ENCODE peak calls at places on chromosomes 2 and 18, in ten cellular contexts. I is body of pancreas, C is A673, W is astrocyte of the spinal cord, D is hepatocyte, K is psoas muscle, N is A549, F is adipocyte, P is aorta, U is skeletal muscle cell. T is an unnamed sample.

GRCh38 chr2:34104601-34105000 is 505.5 kb upstream of the FAM98A start:
- DNase-seq in I (no peak), C (no peak), W (no peak), D (no peak), K (no peak), N (no peak), F (peak), P (no peak), U (no peak), T (no peak)

GRCh38 chr2:3780477-3781402 is 77.4 kb downstream of the DCDC2C start:
- DNase-seq in I (peak), C (peak), W (peak), D (peak), K (peak), N (peak), F (peak), P (peak), U (peak), T (peak)

GRCh38 chr2:170092475-170092874 is 85.5 kb upstream of the MYO3B start:
- DNase-seq in I (no peak), C (no peak), W (no peak), D (no peak), K (no peak), N (no peak), F (no peak), P (no peak), U (no peak), T (no peak)

GRCh38 chr2:3287896-3288295 is 89.7 kb downstream of the EIPR1 start:
- DNase-seq in I (no peak), C (no peak), W (no peak), D (no peak), K (no peak), N (no peak), F (no peak), P (no peak), U (no peak), T (no peak)

GRCh38 chr2:226911932-226912331 is 76.1 kb downstream of the RHBDD1 start:
- DNase-seq in I (no peak), C (no peak), W (peak), D (no peak), K (no peak), N (no peak), F (no peak), P (no peak), U (peak), T (no peak)

GRCh38 chr2:42169869-42170465 is 814 bp downstream of the EML4 start:
- DNase-seq in I (no peak), C (peak), W (peak), D (no peak), K (no peak), N (no peak), F (peak), P (no peak), U (no peak), T (no peak)

GRCh38 chr2:32947484-32948143 is 861 bp downstream of the LTBP1 start:
- DNase-seq in I (peak), C (peak), W (peak), D (peak), K (peak), N (peak), F (peak), P (peak), U (no peak), T (peak)

GRCh38 chr2:173651891-173652290 is 297.2 kb downstream of the CDCA7 start:
- DNase-seq in I (no peak), C (no peak), W (no peak), D (no peak), K (no peak), N (no peak), F (no peak), P (no peak), U (no peak), T (no peak)

GRCh38 chr2:59015027-59015426 is 773.9 kb upstream of the FANCL start:
- DNase-seq in I (no peak), C (no peak), W (no peak), D (no peak), K (no peak), N (no peak), F (no peak), P (no peak), U (no peak), T (no peak)

GRCh38 chr2:100603945-100604633 is 41.3 kb downstream of the PDCL3 start:
- DNase-seq in I (no peak), C (peak), W (peak), D (no peak), K (no peak), N (no peak), F (peak), P (no peak), U (no peak), T (no peak)

GRCh38 chr2:201837824-201838340 is 31.5 kb downstream of the CDK15 start:
- DNase-seq in I (no peak), C (peak), W (no peak), D (no peak), K (no peak), N (no peak), F (no peak), P (no peak), U (no peak), T (no peak)

GRCh38 chr2:60958800-60959199 is 58.7 kb upstream of the PEX13 start:
- DNase-seq in I (no peak), C (no peak), W (peak), D (peak), K (no peak), N (peak), F (peak), P (no peak), U (peak), T (no peak)

GRCh38 chr2:215994901-215995300 is 18.4 kb downstream of the MREG start:
- DNase-seq in I (no peak), C (no peak), W (peak), D (no peak), K (no peak), N (no peak), F (peak), P (no peak), U (no peak), T (no peak)

GRCh38 chr2:159064446-159065301 is 96.2 kb downstream of the TANC1 start:
- DNase-seq in I (no peak), C (peak), W (peak), D (no peak), K (no peak), N (no peak), F (peak), P (no peak), U (peak), T (no peak)

GRCh38 chr2:167480232-167480985 is 592.1 kb downstream of the XIRP2 start:
- DNase-seq in I (no peak), C (peak), W (no peak), D (no peak), K (no peak), N (no peak), F (no peak), P (no peak), U (no peak), T (no peak)

GRCh38 chr18:51279367-51279984 is 82.0 kb upstream of the MEX3C start:
- DNase-seq in I (no peak), C (no peak), W (no peak), D (peak), K (no peak), N (no peak), F (no peak), P (no peak), U (no peak), T (no peak)

GRCh38 chr18:6022840-6023239 is 127.5 kb upstream of the TMEM200C start:
- DNase-seq in I (no peak), C (no peak), W (peak), D (no peak), K (no peak), N (no peak), F (no peak), P (no peak), U (peak), T (no peak)

DNA sequence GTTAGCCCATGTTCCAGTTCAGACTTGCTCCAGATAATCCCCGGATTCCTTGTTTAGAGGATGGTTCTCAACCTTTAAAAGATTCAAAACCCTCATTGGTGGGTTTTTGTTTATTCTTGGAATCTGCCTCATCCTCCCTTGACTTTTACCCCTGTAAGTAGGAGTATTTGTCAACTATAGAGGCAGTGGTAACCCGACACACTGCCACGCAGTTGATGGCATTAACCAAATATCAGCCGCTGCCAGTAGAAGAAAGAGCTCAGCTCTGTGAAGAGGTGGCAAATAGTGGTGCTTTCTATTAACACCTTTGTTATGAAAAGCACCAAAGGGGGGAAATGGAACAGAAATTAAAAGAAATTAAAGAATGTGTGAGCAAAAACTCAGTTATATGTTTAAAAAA is 40.4 kb upstream of the SELENOI start:
- DNase-seq in I (no peak), C (no peak), W (no peak), D (no peak), K (no peak), N (no peak), F (no peak), P (no peak), U (no peak), T (no peak)
- H3K4me3 ChIP-seq in I (no peak), C (no peak), W (no peak), D (no peak), K (no peak), N (no peak), F (peak), P (no peak), U (no peak), T (no peak)

DNA sequence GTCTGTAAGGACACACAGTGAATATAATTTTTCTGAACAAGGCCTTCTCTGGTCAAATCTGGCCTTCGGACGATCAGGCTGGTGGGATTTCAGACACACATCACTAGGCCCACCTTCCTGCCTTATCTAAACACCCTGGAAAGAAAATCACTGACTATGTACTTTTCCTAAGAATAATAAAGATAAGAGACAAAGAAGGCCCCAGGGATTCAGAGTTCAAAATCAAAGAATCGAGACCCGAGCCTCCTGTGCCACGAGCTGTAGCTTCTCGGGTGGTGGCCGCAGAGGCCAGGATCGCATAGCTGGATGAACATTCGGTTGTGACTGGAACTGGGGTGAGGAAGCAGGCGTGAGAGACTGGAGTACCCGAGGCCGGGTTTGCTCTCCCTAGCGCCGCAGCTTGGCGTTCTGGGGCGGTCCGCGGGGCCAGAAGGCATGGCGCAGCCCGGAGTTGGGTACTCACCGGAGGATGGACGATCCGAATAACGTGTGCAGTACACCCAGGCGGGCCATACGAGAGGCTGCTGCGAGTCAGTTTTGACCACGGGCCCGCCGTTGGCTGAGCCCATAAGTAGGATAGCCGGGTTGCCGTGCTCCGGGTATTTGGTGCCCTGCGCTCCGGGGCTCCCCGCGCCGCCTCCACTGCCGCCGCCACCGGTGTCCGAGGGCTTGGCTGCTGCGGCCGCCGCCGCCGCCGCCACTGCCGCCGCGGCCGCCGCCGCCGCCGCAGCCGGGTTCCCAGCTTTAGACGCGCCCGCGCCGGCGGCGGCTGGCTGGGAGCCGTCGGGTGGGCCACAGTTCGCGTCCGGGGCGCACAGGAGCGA is 1.4 kb downstream of the EN1 start:
- DNase-seq in I (no peak), C (no peak), W (no peak), D (no peak), K (peak), N (no peak), F (no peak), P (no peak), U (no peak), T (no peak)
- H3K4me3 ChIP-seq in I (no peak), C (peak), W (peak), D (no peak), K (peak), N (peak), F (peak), P (no peak), U (peak), T (no peak)

GRCh38 chr2:17242813-17243485 is 275.3 kb downstream of the RAD51AP2 start:
- DNase-seq in I (no peak), C (peak), W (no peak), D (no peak), K (no peak), N (no peak), F (no peak), P (no peak), U (no peak), T (no peak)
- H3K4me3 ChIP-seq in I (no peak), C (no peak), W (no peak), D (no peak), K (no peak), N (no peak), F (no peak), P (no peak), U (no peak), T (no peak)

DNA sequence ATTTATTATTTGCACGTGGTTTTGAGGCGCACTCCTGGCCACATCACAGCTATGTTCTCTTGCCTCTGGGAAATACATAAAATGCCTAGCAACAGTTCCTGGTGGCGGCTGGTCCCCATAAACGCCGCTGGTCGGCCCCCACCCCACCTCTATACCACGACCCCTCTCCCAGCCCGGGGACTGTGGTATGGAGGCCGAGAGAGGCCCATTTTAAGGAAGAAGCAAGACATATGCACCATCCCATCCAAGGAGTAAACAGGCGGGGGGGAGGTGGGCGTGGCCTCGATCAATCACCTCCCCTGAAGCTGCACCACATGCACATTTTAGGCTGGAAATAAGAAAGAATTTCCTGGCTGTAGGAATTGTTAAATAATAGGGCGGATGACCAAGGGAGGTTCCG is 82.6 kb downstream of the BCL2 start:
- DNase-seq in I (no peak), C (no peak), W (no peak), D (no peak), K (peak), N (no peak), F (no peak), P (peak), U (no peak), T (no peak)
- H3K4me3 ChIP-seq in I (no peak), C (no peak), W (no peak), D (no peak), K (peak), N (no peak), F (peak), P (no peak), U (no peak), T (no peak)

GRCh38 chr2:189137519-189137918 is 42.0 kb downstream of the COL5A2 start:
- DNase-seq in I (no peak), C (no peak), W (no peak), D (no peak), K (no peak), N (no peak), F (no peak), P (no peak), U (no peak), T (no peak)
- H3K4me3 ChIP-seq in I (no peak), C (no peak), W (no peak), D (no peak), K (no peak), N (no peak), F (no peak), P (no peak), U (no peak), T (no peak)

GRCh38 chr18:37252854-37253396 is 312.7 kb downstream of the CELF4 start:
- DNase-seq in I (no peak), C (no peak), W (no peak), D (peak), K (no peak), N (no peak), F (no peak), P (no peak), U (no peak), T (no peak)

GRCh38 chr18:37253424-37254255 is 312.0 kb downstream of the CELF4 start:
- DNase-seq in I (peak), C (peak), W (no peak), D (peak), K (no peak), N (no peak), F (peak), P (no peak), U (no peak), T (peak)

GRCh38 chr18:37252342-37252741 is 313.3 kb downstream of the CELF4 start:
- DNase-seq in I (no peak), C (no peak), W (no peak), D (no peak), K (no peak), N (no peak), F (no peak), P (no peak), U (no peak), T (no peak)

GRCh38 chr18:37254973-37255372 is 310.6 kb downstream of the CELF4 start:
- DNase-seq in I (no peak), C (no peak), W (no peak), D (no peak), K (no peak), N (no peak), F (no peak), P (no peak), U (no peak), T (no peak)

GRCh38 chr18:37254256-37254880 is 311.2 kb downstream of the CELF4 start:
- DNase-seq in I (peak), C (no peak), W (no peak), D (peak), K (no peak), N (no peak), F (peak), P (no peak), U (no peak), T (peak)
- H3K4me3 ChIP-seq in I (peak), C (peak), W (no peak), D (peak), K (peak), N (peak), F (no peak), P (peak), U (peak), T (no peak)

GRCh38 chr2:40103590-40103989 is 324.5 kb upstream of the THUMPD2 start:
- DNase-seq in I (no peak), C (no peak), W (peak), D (no peak), K (no peak), N (no peak), F (peak), P (no peak), U (no peak), T (no peak)
- H3K4me3 ChIP-seq in I (no peak), C (no peak), W (no peak), D (no peak), K (no peak), N (no peak), F (peak), P (no peak), U (no peak), T (no peak)

T was measured in thyroid gland.